ENCODE peak calls at places on chromosomes 2 and 18, in ten cellular contexts. S is pancreas, R is heart left ventricle, Y is right atrium auricular region, H is choroid plexus epithelial cell, W is vagina, N is foreskin fibroblast, B is ovary, G is A549, T is esophagus squamous epithelium. A is an unnamed sample.

GRCh38 chr2:71069376-71069775 is 928 bp downstream of the NAGK start:
- DNase-seq in R (no peak), G (no peak), W (no peak), B (no peak), Y (no peak), H (peak), N (peak), S (no peak), T (no peak), A (peak)

GRCh38 chr18:42048150-42048549 is 93.1 kb downstream of the PIK3C3 start:
- DNase-seq in T (no peak), B (no peak), N (peak), G (peak), Y (no peak), S (no peak), R (no peak), W (no peak), H (peak), A (peak)

GRCh38 chr2:114614599-114614998 is 172.2 kb downstream of the DPP10 start:
- DNase-seq in B (no peak), H (no peak), S (no peak), N (no peak), G (no peak), T (no peak), W (no peak), R (no peak), Y (no peak), A (no peak)

GRCh38 chr2:112692496-112692911 is 28.3 kb upstream of the NT5DC4 start:
- DNase-seq in H (peak), B (no peak), R (no peak), W (no peak), T (no peak), S (no peak), Y (peak), N (peak), G (peak), A (peak)

GRCh38 chr2:131034122-131035051 is 58.9 kb downstream of the FAM168B start:
- DNase-seq in B (peak), Y (peak), R (no peak), W (no peak), G (no peak), N (peak), S (no peak), T (no peak), H (peak), A (no peak)

GRCh38 chr2:47190188-47190818 is 35.2 kb upstream of the STPG4 start:
- DNase-seq in R (no peak), B (no peak), Y (no peak), G (peak), T (no peak), H (peak), S (no peak), W (no peak), N (peak), A (peak)

GRCh38 chr2:74440005-74440377 is 1.7 kb downstream of the RTKN start:
- DNase-seq in N (peak), G (no peak), B (peak), W (no peak), H (peak), S (peak), Y (peak), R (peak), T (no peak), A (peak)

GRCh38 chr2:151878655-151879563 is 50.7 kb upstream of the ARL5A start:
- DNase-seq in N (peak), Y (no peak), T (no peak), S (no peak), G (peak), H (peak), R (no peak), B (no peak), W (no peak), A (peak)

GRCh38 chr18:26429535-26429934 is 118.8 kb downstream of the KCTD1 start:
- DNase-seq in Y (no peak), S (no peak), H (peak), N (peak), W (no peak), G (peak), T (no peak), B (no peak), R (no peak), A (peak)

GRCh38 chr2:16729335-16729734 is 63.7 kb upstream of the CYRIA start:
- DNase-seq in H (no peak), N (no peak), G (no peak), S (no peak), W (no peak), R (no peak), B (no peak), Y (no peak), T (no peak), A (no peak)

GRCh38 chr2:121547646-121548045 is 17.0 kb downstream of the RNU4ATAC start:
- DNase-seq in G (no peak), S (no peak), H (no peak), R (no peak), W (no peak), T (no peak), B (no peak), Y (no peak), N (no peak), A (no peak)

GRCh38 chr2:236162031-236162803 is 6.0 kb downstream of the GBX2 start:
- DNase-seq in H (no peak), T (no peak), R (no peak), Y (no peak), S (no peak), G (no peak), B (no peak), N (no peak), W (no peak), A (no peak)

GRCh38 chr18:37175727-37176126 is 346.8 kb downstream of the KIAA1328 start:
- DNase-seq in G (no peak), B (no peak), T (no peak), W (no peak), S (no peak), H (no peak), R (no peak), N (no peak), Y (no peak), A (no peak)

GRCh38 chr2:129906861-129907235 is 72.6 kb upstream of the RAB6C start:
- DNase-seq in B (no peak), R (no peak), T (no peak), S (no peak), N (no peak), H (no peak), Y (no peak), G (no peak), W (peak), A (no peak)

GRCh38 chr18:55440988-55441387 is 147.0 kb downstream of the TCF4 start:
- DNase-seq in W (no peak), B (no peak), G (no peak), H (no peak), Y (no peak), T (no peak), S (no peak), R (no peak), N (no peak), A (no peak)

GRCh38 chr2:101114815-101115214 is 36.4 kb downstream of the TBC1D8 start:
- DNase-seq in W (no peak), Y (no peak), N (no peak), G (no peak), T (no peak), B (no peak), R (no peak), H (no peak), S (no peak), A (no peak)

GRCh38 chr18:31354990-31355389 is 21.6 kb upstream of the DSG4 start:
- DNase-seq in Y (no peak), B (no peak), S (no peak), T (no peak), H (no peak), W (no peak), G (no peak), N (no peak), R (no peak), A (no peak)

GRCh38 chr2:10428355-10428754 is 19.8 kb downstream of the ODC1 start:
- DNase-seq in N (no peak), Y (no peak), T (no peak), S (peak), B (no peak), H (no peak), R (peak), W (no peak), G (no peak), A (no peak)

GRCh38 chr2:68466361-68466777 is 725 bp downstream of the FBXO48 start:
- DNase-seq in H (peak), B (no peak), R (no peak), Y (no peak), T (no peak), S (no peak), W (no peak), G (peak), N (peak), A (peak)

GRCh38 chr2:149612122-149612521 is 24.5 kb upstream of the MMADHC start:
- DNase-seq in S (peak), H (peak), Y (no peak), R (no peak), W (no peak), T (no peak), B (no peak), N (peak), G (peak), A (peak)

GRCh38 chr2:54581326-54582039 is 125.4 kb downstream of the SPTBN1 start:
- DNase-seq in W (no peak), N (no peak), S (no peak), H (no peak), T (no peak), G (no peak), R (no peak), Y (no peak), B (no peak), A (no peak)

GRCh38 chr2:239587311-239587731 is 186.5 kb upstream of the HDAC4 start:
- DNase-seq in Y (no peak), H (no peak), R (peak), N (no peak), S (no peak), W (no peak), G (no peak), B (no peak), T (no peak), A (no peak)

GRCh38 chr18:5628512-5629255 is 84.9 kb upstream of the EPB41L3 start:
- DNase-seq in T (no peak), H (peak), N (peak), W (no peak), Y (peak), G (peak), S (peak), B (peak), R (peak), A (peak)

GRCh38 chr2:142165790-142166189 is 35.0 kb upstream of the LRP1B start:
- DNase-seq in W (no peak), T (no peak), R (no peak), G (peak), Y (no peak), H (peak), B (no peak), N (peak), S (no peak), A (peak)

GRCh38 chr2:188582206-188582605 is 290.5 kb downstream of the GULP1 start:
- DNase-seq in S (no peak), T (no peak), B (no peak), H (no peak), W (no peak), G (no peak), N (peak), R (no peak), Y (no peak), A (no peak)

GRCh38 chr2:237486819-237487448 is at the start of gene MLPH:
- DNase-seq in W (no peak), B (peak), S (peak), G (peak), N (peak), H (peak), Y (no peak), R (no peak), T (no peak), A (peak)

GRCh38 chr18:37364237-37364636 is 201.4 kb downstream of the CELF4 start:
- DNase-seq in T (no peak), N (no peak), B (no peak), S (peak), Y (peak), G (no peak), R (peak), W (no peak), H (no peak), A (no peak)

GRCh38 chr2:181457741-181458425 is 697 bp downstream of the ITGA4 start:
- DNase-seq in H (peak), R (peak), Y (no peak), N (peak), W (no peak), B (peak), T (peak), S (peak), G (no peak), A (peak)

GRCh38 chr2:126906781-126907180 is 8.1 kb downstream of the TEX51 start:
- DNase-seq in N (no peak), S (no peak), R (peak), Y (no peak), W (no peak), B (no peak), G (no peak), T (no peak), H (no peak), A (no peak)

GRCh38 chr2:84905181-84906107 is at the start of gene TMSB10:
- DNase-seq in S (peak), H (peak), B (peak), N (peak), G (peak), R (peak), T (peak), Y (peak), W (no peak), A (peak)

DNA sequence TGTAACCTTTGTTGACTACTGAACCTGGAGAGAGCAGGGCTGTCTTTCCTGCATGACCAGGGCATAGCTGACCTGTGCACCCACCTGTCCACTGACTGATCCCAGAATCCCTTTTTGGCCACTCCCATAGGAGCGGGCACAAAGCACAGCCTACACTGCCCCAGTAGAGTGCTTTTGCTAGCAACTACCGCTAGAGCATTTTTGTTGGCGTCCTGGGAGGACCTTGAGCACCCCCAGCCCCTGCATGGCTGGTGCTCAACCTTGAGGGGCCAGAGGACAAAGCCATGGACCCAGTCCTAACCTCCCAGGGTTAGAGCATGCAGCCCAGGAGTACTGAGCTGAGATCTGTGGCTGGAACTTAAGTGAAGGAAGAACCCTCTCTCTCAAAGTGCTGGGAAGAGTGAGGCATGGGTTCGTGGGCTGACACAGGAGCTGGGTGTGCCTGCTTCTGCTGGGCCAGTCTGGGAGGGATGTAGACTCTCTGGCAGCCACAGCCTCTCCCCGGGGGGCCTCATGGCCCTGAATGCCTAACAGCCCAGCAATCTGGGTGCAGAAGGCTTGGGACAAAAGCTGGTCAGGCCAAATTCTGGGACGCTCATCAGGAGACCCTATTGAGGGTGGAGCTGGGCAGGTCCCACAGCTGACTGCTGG is 140.0 kb downstream of the GALNT1 start:
- DNase-seq in R (no peak), Y (no peak), G (no peak), T (no peak), B (no peak), H (no peak), S (no peak), N (no peak), W (no peak), A (no peak)
- TF ChIP-seq CTCF in R (no peak), Y (no peak), G (no peak), T (no peak), B (no peak), H (no peak), S (no peak), N (no peak), W (no peak), A (no peak)

GRCh38 chr2:207930747-207931146 is 94.6 kb downstream of the PLEKHM3 start:
- DNase-seq in S (peak), R (no peak), W (no peak), Y (no peak), T (no peak), B (peak), H (no peak), G (no peak), N (no peak), A (no peak)
- H3K4me3 ChIP-seq in S (no peak), R (no peak), W (no peak), Y (no peak), T (no peak), B (no peak), H (no peak), G (no peak), N (no peak), A (no peak)

GRCh38 chr2:201665420-201666158 is 22.3 kb upstream of the TMEM237 start:
- DNase-seq in H (no peak), G (no peak), R (no peak), Y (no peak), S (no peak), T (no peak), N (no peak), B (no peak), W (no peak), A (peak)
- TF ChIP-seq CTCF in H (peak), G (peak), R (no peak), Y (no peak), S (no peak), T (no peak), N (no peak), B (no peak), W (no peak), A (no peak)

GRCh38 chr2:65031341-65032015 is 24.7 kb upstream of the CEP68 start:
- DNase-seq in H (no peak), S (peak), R (no peak), G (no peak), N (no peak), T (no peak), B (no peak), W (no peak), Y (no peak), A (no peak)

GRCh38 chr2:65032016-65032975 is 23.9 kb upstream of the CEP68 start:
- DNase-seq in Y (no peak), N (no peak), G (no peak), S (no peak), W (no peak), B (no peak), H (no peak), T (no peak), R (no peak), A (no peak)

GRCh38 chr2:65033178-65033577 is 23.0 kb upstream of the CEP68 start:
- DNase-seq in N (no peak), H (peak), B (no peak), W (no peak), G (no peak), T (no peak), S (no peak), R (no peak), Y (no peak), A (no peak)

GRCh38 chr2:65030481-65030880 is 25.7 kb upstream of the CEP68 start:
- DNase-seq in W (no peak), Y (no peak), R (no peak), G (no peak), S (no peak), B (no peak), N (no peak), H (no peak), T (no peak), A (no peak)

GRCh38 chr2:65030933-65031332 is 25.3 kb upstream of the CEP68 start:
- DNase-seq in N (no peak), R (no peak), H (no peak), B (no peak), T (no peak), G (no peak), W (no peak), Y (no peak), S (no peak), A (no peak)
- H3K4me3 ChIP-seq in N (no peak), R (no peak), H (no peak), B (no peak), T (no peak), G (no peak), W (no peak), Y (no peak), S (no peak), A (no peak)

GRCh38 chr2:61660511-61661388 is 122.6 kb upstream of the XPO1 start:
- DNase-seq in B (no peak), H (peak), S (peak), Y (peak), W (no peak), G (no peak), R (no peak), T (no peak), N (peak), A (peak)
- TF ChIP-seq CTCF in B (no peak), H (no peak), S (no peak), Y (no peak), W (no peak), G (no peak), R (no peak), T (no peak), N (no peak), A (no peak)

DNA sequence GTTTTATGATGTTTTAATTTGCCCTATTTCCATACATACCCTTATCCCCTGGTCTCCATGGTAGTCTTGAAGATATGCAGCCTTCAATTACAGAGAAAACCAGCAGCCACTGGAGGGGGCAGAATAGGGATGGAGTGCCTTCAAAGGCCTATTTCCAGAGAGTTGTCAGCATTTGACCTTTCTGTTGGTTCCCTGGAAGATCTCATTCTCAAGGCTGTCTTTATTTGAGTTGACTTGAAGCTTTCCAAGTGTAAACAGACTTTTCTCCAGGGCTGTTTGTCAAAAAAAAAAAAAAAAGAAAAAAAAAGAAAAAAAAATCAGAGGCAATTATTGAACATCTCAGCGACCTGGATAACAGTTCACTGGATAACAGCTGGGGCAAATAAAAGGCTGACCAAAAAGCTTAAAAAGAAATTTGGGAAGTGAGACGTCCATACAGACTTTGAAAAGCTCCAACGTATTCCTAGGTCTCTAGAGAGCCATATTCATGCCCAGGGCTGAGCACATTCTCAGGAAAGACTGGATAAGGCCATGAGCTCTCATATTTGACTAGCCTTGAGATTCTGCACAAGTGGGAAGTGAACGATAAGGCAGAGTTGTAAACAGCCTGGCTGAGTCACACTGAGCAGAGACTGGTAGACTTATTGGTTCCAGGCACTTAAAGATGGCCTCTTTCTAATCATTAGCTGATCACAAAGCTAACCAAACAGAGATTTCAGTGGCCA is 126.6 kb downstream of the VAPA start:
- DNase-seq in R (no peak), T (no peak), S (no peak), N (peak), W (no peak), H (peak), Y (no peak), B (no peak), G (no peak), A (no peak)
- H3K4me3 ChIP-seq in R (no peak), T (no peak), S (no peak), N (no peak), W (no peak), H (no peak), Y (no peak), B (no peak), G (no peak), A (no peak)

A was measured in astrocyte of the spinal cord.